ENCODE peak calls at places on chromosomes 16 and 17, in nine cellular contexts. F, M, V, X, W, P, H, Z and Y are unnamed samples.

GRCh38 chr16:74101390-74101789 is 195.2 kb upstream of the PSMD7 start:
- DNase-seq in F (no peak), M (no peak), V (no peak), X (no peak), W (no peak), P (no peak), H (no peak), Z (no peak), Y (no peak)

GRCh38 chr16:12199524-12199923 is 223.0 kb downstream of the SNX29 start:
- DNase-seq in F (no peak), M (no peak), V (no peak), X (no peak), W (no peak), P (peak), H (no peak), Z (no peak), Y (no peak)

GRCh38 chr17:59565959-59566324 is 532 bp downstream of the DHX40 start:
- DNase-seq in F (peak), M (peak), V (peak), X (peak), W (peak), P (peak), H (no peak), Z (peak), Y (peak)

GRCh38 chr16:1019234-1019933 is 37.8 kb downstream of the SOX8 start:
- DNase-seq in F (no peak), M (no peak), V (no peak), X (no peak), W (no peak), P (peak), H (peak), Z (peak), Y (no peak)

GRCh38 chr17:83176272-83176955 is 97.0 kb downstream of the METRNL start:
- DNase-seq in F (peak), M (peak), V (no peak), X (no peak), W (no peak), P (no peak), H (no peak), Z (no peak), Y (no peak)

GRCh38 chr16:3304370-3304769 is 860 bp downstream of the TIGD7 start:
- DNase-seq in F (no peak), M (no peak), V (no peak), X (no peak), W (no peak), P (no peak), H (no peak), Z (no peak), Y (no peak)

GRCh38 chr17:12627776-12628491 is 37.8 kb upstream of the MYOCD start:
- DNase-seq in F (no peak), M (no peak), V (no peak), X (no peak), W (no peak), P (no peak), H (no peak), Z (no peak), Y (no peak)

GRCh38 chr17:63274156-63274555 is 171.9 kb downstream of the CYB561 start:
- DNase-seq in F (no peak), M (no peak), V (no peak), X (no peak), W (no peak), P (no peak), H (no peak), Z (no peak), Y (no peak)

GRCh38 chr16:75087040-75087979 is 29.3 kb downstream of the LDHD start:
- DNase-seq in F (no peak), M (no peak), V (no peak), X (no peak), W (no peak), P (no peak), H (no peak), Z (peak), Y (no peak)